ENCODE peak calls at places on chromosome 3, in four cellular contexts. One of them, this sample, is unnamed.

GRCh38 chr3:43425829-43426228 is 139.5 kb downstream of the SNRK start:
- DNase-seq in GM06990: no peak
- DNase-seq in endothelial cell: no peak
- DNase-seq in epithelial cell of esophagus: no peak
- DNase-seq in this sample: no peak

GRCh38 chr3:40397129-40397528 is 10.1 kb downstream of the ENTPD3 start:
- DNase-seq in GM06990: no peak
- DNase-seq in endothelial cell: no peak
- DNase-seq in epithelial cell of esophagus: no peak
- DNase-seq in this sample: no peak

GRCh38 chr3:125433611-125434041 is 58.5 kb upstream of the ZNF148 start:
- DNase-seq in GM06990: no peak
- DNase-seq in endothelial cell: no peak
- DNase-seq in epithelial cell of esophagus: peak
- DNase-seq in this sample: no peak

GRCh38 chr3:188489639-188490405 is 335.9 kb downstream of the LPP start:
- DNase-seq in GM06990: peak
- DNase-seq in endothelial cell: no peak
- DNase-seq in epithelial cell of esophagus: peak
- DNase-seq in this sample: no peak

GRCh38 chr3:185929192-185930151 is 8.3 kb downstream of the TRA2B start:
- DNase-seq in GM06990: no peak
- DNase-seq in endothelial cell: no peak
- DNase-seq in epithelial cell of esophagus: peak
- DNase-seq in this sample: no peak

GRCh38 chr3:195844671-195845218 is 33.0 kb upstream of the MUC4 start:
- DNase-seq in GM06990: no peak
- DNase-seq in endothelial cell: no peak
- DNase-seq in epithelial cell of esophagus: no peak
- DNase-seq in this sample: no peak

GRCh38 chr3:88002448-88002847 is 56.4 kb downstream of the CGGBP1 start:
- DNase-seq in GM06990: no peak
- DNase-seq in endothelial cell: no peak
- DNase-seq in epithelial cell of esophagus: no peak
- DNase-seq in this sample: no peak

GRCh38 chr3:196519738-196520122 is 4.6 kb upstream of the SMCO1 start:
- DNase-seq in GM06990: no peak
- DNase-seq in endothelial cell: no peak
- DNase-seq in epithelial cell of esophagus: no peak
- DNase-seq in this sample: no peak

GRCh38 chr3:96678325-96678724 is 136.1 kb upstream of the EPHA6 start:
- DNase-seq in GM06990: no peak
- DNase-seq in endothelial cell: no peak
- DNase-seq in epithelial cell of esophagus: no peak
- DNase-seq in this sample: no peak

GRCh38 chr3:114848087-114848486 is 299.0 kb downstream of the ZBTB20 start:
- DNase-seq in GM06990: no peak
- DNase-seq in endothelial cell: no peak
- DNase-seq in epithelial cell of esophagus: no peak
- DNase-seq in this sample: no peak

GRCh38 chr3:197022405-197023231 is 7.0 kb downstream of the MELTF start:
- DNase-seq in GM06990: no peak
- DNase-seq in endothelial cell: no peak
- DNase-seq in epithelial cell of esophagus: no peak
- DNase-seq in this sample: no peak

GRCh38 chr3:195180490-195181106 is 90.4 kb downstream of the XXYLT1 start:
- DNase-seq in GM06990: no peak
- DNase-seq in endothelial cell: peak
- DNase-seq in epithelial cell of esophagus: no peak
- DNase-seq in this sample: no peak

GRCh38 chr3:194076486-194076885 is 59.5 kb upstream of the HES1 start:
- DNase-seq in GM06990: no peak
- DNase-seq in endothelial cell: no peak
- DNase-seq in epithelial cell of esophagus: no peak
- DNase-seq in this sample: no peak

GRCh38 chr3:52173101-52173500 is 18.9 kb upstream of the POC1A start:
- DNase-seq in GM06990: no peak
- DNase-seq in endothelial cell: no peak
- DNase-seq in epithelial cell of esophagus: no peak
- DNase-seq in this sample: no peak

GRCh38 chr3:155339052-155339451 is 45.6 kb upstream of the STRIT1 start:
- DNase-seq in GM06990: no peak
- DNase-seq in endothelial cell: no peak
- DNase-seq in epithelial cell of esophagus: no peak
- DNase-seq in this sample: no peak

GRCh38 chr3:146189519-146190173 is 28.7 kb upstream of the PLOD2 start:
- DNase-seq in GM06990: no peak
- DNase-seq in endothelial cell: peak
- DNase-seq in epithelial cell of esophagus: peak
- DNase-seq in this sample: peak

GRCh38 chr3:138938056-138938876 is 8.7 kb downstream of the FOXL2 start:
- DNase-seq in GM06990: no peak
- DNase-seq in endothelial cell: peak
- DNase-seq in epithelial cell of esophagus: no peak
- DNase-seq in this sample: no peak

GRCh38 chr3:152296990-152297389 is 28.3 kb downstream of the MBNL1 start:
- DNase-seq in GM06990: no peak
- DNase-seq in endothelial cell: no peak
- DNase-seq in epithelial cell of esophagus: no peak
- DNase-seq in this sample: no peak

GRCh38 chr3:71430941-71431552 is 152.5 kb downstream of the FOXP1 start:
- DNase-seq in GM06990: no peak
- DNase-seq in endothelial cell: no peak
- DNase-seq in epithelial cell of esophagus: peak
- DNase-seq in this sample: no peak

GRCh38 chr3:186307594-186307993 is 54.4 kb downstream of the DGKG start:
- DNase-seq in GM06990: no peak
- DNase-seq in endothelial cell: peak
- DNase-seq in epithelial cell of esophagus: peak
- DNase-seq in this sample: peak

GRCh38 chr3:135980343-135980742 is 14.8 kb downstream of the PPP2R3A start:
- DNase-seq in GM06990: no peak
- DNase-seq in endothelial cell: no peak
- DNase-seq in epithelial cell of esophagus: no peak
- DNase-seq in this sample: no peak
- TF ChIP-seq CTCF in GM06990: no peak
- TF ChIP-seq CTCF in endothelial cell: no peak
- TF ChIP-seq CTCF in epithelial cell of esophagus: no peak
- TF ChIP-seq CTCF in this sample: no peak

DNA sequence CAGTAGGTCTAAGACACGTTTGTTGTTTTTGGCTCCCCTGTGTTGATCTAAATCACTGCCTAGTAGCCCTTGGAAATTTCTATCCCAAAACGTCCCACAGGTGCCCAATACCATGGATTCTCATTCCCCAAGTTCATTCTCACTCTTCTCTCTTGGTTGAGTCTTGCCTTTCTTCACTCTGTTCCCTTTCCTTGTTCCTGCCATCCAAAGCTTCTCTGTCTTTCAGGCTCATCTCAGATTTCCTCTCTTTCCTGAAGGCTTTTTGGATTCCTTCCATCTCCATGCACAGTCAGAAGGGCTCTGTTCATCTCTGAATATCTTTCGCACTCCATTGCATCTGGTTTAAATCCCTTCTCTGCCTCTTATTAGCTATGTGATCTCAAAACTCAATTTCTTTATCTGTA is 54.2 kb downstream of the PPARG start:
- DNase-seq in GM06990: no peak
- DNase-seq in endothelial cell: no peak
- DNase-seq in epithelial cell of esophagus: no peak
- DNase-seq in this sample: no peak
- TF ChIP-seq CTCF in GM06990: no peak
- TF ChIP-seq CTCF in endothelial cell: no peak
- TF ChIP-seq CTCF in epithelial cell of esophagus: no peak
- TF ChIP-seq CTCF in this sample: no peak

GRCh38 chr3:84077479-84077878 is 881.3 kb upstream of the CADM2 start:
- DNase-seq in GM06990: no peak
- DNase-seq in endothelial cell: no peak
- DNase-seq in epithelial cell of esophagus: peak
- DNase-seq in this sample: no peak
- TF ChIP-seq CTCF in GM06990: no peak
- TF ChIP-seq CTCF in endothelial cell: peak
- TF ChIP-seq CTCF in epithelial cell of esophagus: peak
- TF ChIP-seq CTCF in this sample: peak

DNA sequence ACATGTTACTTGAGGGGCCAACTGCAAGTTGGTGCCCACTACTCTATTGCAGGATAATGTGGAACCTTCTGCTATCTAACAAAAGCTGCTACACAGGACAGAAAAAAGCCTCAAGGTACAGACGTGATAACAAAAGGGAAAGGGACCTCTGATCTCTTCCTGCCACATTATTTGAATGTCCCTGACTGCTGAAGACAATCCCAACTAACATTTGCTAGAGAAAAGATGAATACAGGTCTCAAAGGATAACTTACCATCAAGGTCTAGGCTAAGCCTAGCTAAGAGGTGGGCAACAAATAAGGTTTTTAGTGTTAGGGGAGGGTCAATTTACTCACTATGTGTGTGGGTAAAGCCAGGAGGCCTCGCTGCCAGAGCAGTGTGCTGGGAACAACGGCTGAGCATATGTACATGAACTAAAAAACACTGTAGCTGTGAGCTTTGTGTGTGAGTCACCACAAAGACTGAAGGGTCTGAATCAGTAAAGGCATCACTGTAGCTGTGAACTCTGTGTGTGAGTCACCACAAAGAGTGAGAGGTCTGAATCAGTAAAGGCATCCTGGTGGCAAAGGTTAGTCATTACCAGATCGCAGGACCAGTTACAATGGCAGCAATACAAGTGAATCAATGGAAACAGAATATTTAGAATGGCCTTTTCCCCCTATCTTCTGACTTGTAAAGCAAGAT is 111.7 kb downstream of the LMLN start:
- DNase-seq in GM06990: no peak
- DNase-seq in endothelial cell: peak
- DNase-seq in epithelial cell of esophagus: peak
- DNase-seq in this sample: peak
- TF ChIP-seq CTCF in GM06990: no peak
- TF ChIP-seq CTCF in endothelial cell: no peak
- TF ChIP-seq CTCF in epithelial cell of esophagus: peak
- TF ChIP-seq CTCF in this sample: no peak

GRCh38 chr3:182682263-182683229 is 110.8 kb upstream of the ATP11B start:
- DNase-seq in GM06990: peak
- DNase-seq in endothelial cell: peak
- DNase-seq in epithelial cell of esophagus: peak
- DNase-seq in this sample: peak
- TF ChIP-seq CTCF in GM06990: peak
- TF ChIP-seq CTCF in endothelial cell: peak
- TF ChIP-seq CTCF in epithelial cell of esophagus: no peak
- TF ChIP-seq CTCF in this sample: peak

GRCh38 chr3:57108684-57109083 is 48.2 kb downstream of the SPATA12 start:
- DNase-seq in GM06990: no peak
- DNase-seq in endothelial cell: no peak
- DNase-seq in epithelial cell of esophagus: no peak
- DNase-seq in this sample: no peak
- TF ChIP-seq CTCF in GM06990: no peak
- TF ChIP-seq CTCF in endothelial cell: no peak
- TF ChIP-seq CTCF in epithelial cell of esophagus: no peak
- TF ChIP-seq CTCF in this sample: no peak

DNA sequence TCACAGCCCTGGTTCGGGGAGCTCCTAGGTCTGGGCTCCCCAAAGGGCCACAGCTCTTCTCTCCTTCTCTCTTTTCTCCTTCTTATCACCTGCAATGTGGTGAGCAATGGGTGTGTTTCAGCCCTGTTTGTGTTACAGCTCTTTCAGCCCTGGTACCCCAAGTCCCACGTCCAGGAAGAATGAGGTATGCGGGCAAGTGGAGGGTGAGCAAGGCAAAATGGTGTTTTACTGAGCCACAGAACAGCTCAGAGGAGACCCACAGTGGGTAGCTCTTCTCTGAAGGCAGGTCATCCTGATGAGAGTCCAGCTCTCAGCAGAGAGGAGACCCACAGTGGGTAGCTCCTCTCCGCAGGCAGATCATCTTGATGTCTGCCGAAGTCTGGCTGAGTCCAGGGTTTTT is 86.8 kb downstream of the BFSP2 start:
- DNase-seq in GM06990: no peak
- DNase-seq in endothelial cell: no peak
- DNase-seq in epithelial cell of esophagus: no peak
- DNase-seq in this sample: no peak
- TF ChIP-seq CTCF in GM06990: no peak
- TF ChIP-seq CTCF in endothelial cell: no peak
- TF ChIP-seq CTCF in epithelial cell of esophagus: no peak
- TF ChIP-seq CTCF in this sample: no peak

GRCh38 chr3:65992106-65992505 is 46.6 kb downstream of the MAGI1 start:
- DNase-seq in GM06990: no peak
- DNase-seq in endothelial cell: no peak
- DNase-seq in epithelial cell of esophagus: peak
- DNase-seq in this sample: no peak

GRCh38 chr3:65984975-65985374 is 53.7 kb downstream of the MAGI1 start:
- DNase-seq in GM06990: no peak
- DNase-seq in endothelial cell: no peak
- DNase-seq in epithelial cell of esophagus: no peak
- DNase-seq in this sample: no peak

GRCh38 chr3:65988440-65988839 is 50.3 kb downstream of the MAGI1 start:
- DNase-seq in GM06990: no peak
- DNase-seq in endothelial cell: no peak
- DNase-seq in epithelial cell of esophagus: no peak
- DNase-seq in this sample: no peak

DNA sequence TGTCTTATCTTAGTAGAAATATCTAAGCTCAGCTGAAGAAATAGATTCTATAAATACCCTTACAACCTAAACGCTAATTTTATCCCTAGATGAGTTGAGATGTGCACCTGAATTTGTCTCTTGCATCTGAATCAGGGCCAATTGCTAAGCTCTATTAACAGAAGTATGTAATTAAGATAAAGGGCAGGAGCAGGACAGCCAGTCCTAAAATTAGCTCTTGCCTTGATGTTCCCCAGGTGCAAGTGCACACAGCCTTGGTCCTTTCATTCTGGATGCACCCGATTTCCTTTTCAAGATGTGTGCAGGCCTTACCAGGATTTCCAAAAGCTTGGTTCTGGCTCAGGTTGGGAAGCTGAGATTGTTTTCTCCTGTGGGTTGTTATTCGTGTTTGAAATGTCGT is 52.4 kb downstream of the MAGI1 start:
- DNase-seq in GM06990: no peak
- DNase-seq in endothelial cell: no peak
- DNase-seq in epithelial cell of esophagus: no peak
- DNase-seq in this sample: no peak
- TF ChIP-seq CTCF in GM06990: no peak
- TF ChIP-seq CTCF in endothelial cell: no peak
- TF ChIP-seq CTCF in epithelial cell of esophagus: no peak
- TF ChIP-seq CTCF in this sample: no peak

This sample was measured in neural crest cell.